ENCODE peak calls at places on chromosomes 11 and 22, in four cellular contexts. X, D, B and R are unnamed samples.

GRCh38 chr22:42347281-42347824 is 76.9 kb upstream of the TCF20 start:
- DNase-seq in X (no peak), D (no peak), B (no peak), R (no peak)

GRCh38 chr11:102914238-102915043 is 39.7 kb upstream of the MMP12 start:
- DNase-seq in X (peak; percentile 3), D (peak; percentile 34), B (peak; percentile 60), R (no peak)

GRCh38 chr11:131925829-131926228 is 555.4 kb downstream of the NTM start:
- DNase-seq in X (no peak), D (no peak), B (no peak), R (no peak)

GRCh38 chr22:45887202-45888131 is 89.5 kb downstream of the WNT7B start:
- DNase-seq in X (no peak), D (peak; percentile 6), B (no peak), R (no peak)

GRCh38 chr22:27230189-27230588 is 571.4 kb downstream of the MN1 start:
- DNase-seq in X (no peak), D (no peak), B (no peak), R (no peak)

GRCh38 chr11:46380340-46381045 is 976 bp upstream of the MDK start:
- DNase-seq in X (peak; percentile 86), D (peak; percentile 91), B (peak; percentile 58), R (no peak)

GRCh38 chr11:1506981-1507380 is 20.4 kb upstream of the MOB2 start:
- DNase-seq in X (no peak), D (no peak), B (no peak), R (no peak)

GRCh38 chr22:42817556-42817955 is 39.5 kb downstream of the ARFGAP3 start:
- DNase-seq in X (no peak), D (no peak), B (no peak), R (no peak)

GRCh38 chr11:1338201-1339065 is 29.0 kb upstream of the TOLLIP start:
- DNase-seq in X (no peak), D (no peak), B (no peak), R (no peak)

GRCh38 chr11:71251159-71251721 is 1.1 kb downstream of the SHANK2 start:
- DNase-seq in X (no peak), D (no peak), B (no peak), R (no peak)

GRCh38 chr11:79080506-79080905 is 360.3 kb downstream of the TENM4 start:
- DNase-seq in X (no peak), D (no peak), B (no peak), R (no peak)

GRCh38 chr11:77085652-77086051 is 17.0 kb upstream of the OMP start:
- DNase-seq in X (no peak), D (no peak), B (no peak), R (no peak)

GRCh38 chr11:70206226-70206785 is 3.2 kb downstream of the FADD start:
- DNase-seq in X (no peak), D (no peak), B (no peak), R (no peak)

GRCh38 chr11:58968251-58968711 is 29.0 kb downstream of the GLYATL1 start:
- DNase-seq in X (no peak), D (no peak), B (no peak), R (no peak)

GRCh38 chr11:129061466-129062194 is 119.0 kb upstream of the TP53AIP1 start:
- DNase-seq in X (peak; percentile 7), D (no peak), B (no peak), R (peak; percentile 22)

GRCh38 chr11:84526250-84526649 is 1100.9 kb downstream of the DLG2 start:
- DNase-seq in X (no peak), D (no peak), B (no peak), R (no peak)

GRCh38 chr11:126585388-126586302 is 230.2 kb downstream of the ST3GAL4 start:
- DNase-seq in X (peak; percentile 74), D (peak; percentile 53), B (peak; percentile 58), R (peak; percentile 68)

GRCh38 chr11:30458541-30458940 is 127.6 kb downstream of the MPPED2 start:
- DNase-seq in X (no peak), D (no peak), B (no peak), R (no peak)

GRCh38 chr11:46006418-46007070 is 84.1 kb downstream of the LARGE2 start:
- DNase-seq in X (peak; percentile 38), D (no peak), B (peak; percentile 73), R (peak; percentile 51)

GRCh38 chr22:30025187-30025586 is 55.1 kb upstream of the HORMAD2 start:
- DNase-seq in X (no peak), D (no peak), B (no peak), R (no peak)

GRCh38 chr11:119016216-119017009 is 1.7 kb downstream of the RPS25 start:
- DNase-seq in X (no peak), D (no peak), B (no peak), R (no peak)

GRCh38 chr11:108009497-108010360 is 1.0 kb downstream of the CUL5 start:
- DNase-seq in X (no peak), D (no peak), B (peak; percentile 45), R (no peak)

GRCh38 chr11:61695917-61696316 is 15.7 kb downstream of the DAGLA start:
- DNase-seq in X (peak; percentile 90), D (no peak), B (no peak), R (no peak)

GRCh38 chr11:123616505-123617198 is 37.8 kb downstream of the SCN3B start:
- DNase-seq in X (no peak), D (no peak), B (no peak), R (no peak)

GRCh38 chr11:67369801-67370284 is 3.6 kb downstream of the CLCF1 start:
- DNase-seq in X (no peak), D (no peak), B (no peak), R (no peak)

GRCh38 chr11:134559617-134559992 is 147.6 kb upstream of the B3GAT1 start:
- DNase-seq in X (no peak), D (no peak), B (peak; percentile 20), R (no peak)

GRCh38 chr11:121557348-121557747 is 104.6 kb upstream of the SORL1-AS1 start:
- DNase-seq in X (no peak), D (no peak), B (peak; percentile 42), R (no peak)

GRCh38 chr22:38788417-38788816 is 5.5 kb downstream of the DNAL4 start:
- DNase-seq in X (no peak), D (no peak), B (no peak), R (no peak)

GRCh38 chr11:35911616-35912165 is 32.2 kb upstream of the LDLRAD3 start:
- DNase-seq in X (no peak), D (no peak), B (no peak), R (no peak)

GRCh38 chr11:66996609-66997273 is 21.6 kb downstream of the C11orf86 start:
- DNase-seq in X (no peak), D (no peak), B (no peak), R (no peak)

GRCh38 chr11:5605849-5606248 is 9.4 kb downstream of the TRIM6 start:
- DNase-seq in X (peak; percentile 42), D (no peak), B (no peak), R (peak; percentile 57)

GRCh38 chr11:2247496-2247895 is 22.9 kb downstream of the ASCL2 start:
- DNase-seq in X (no peak), D (no peak), B (no peak), R (no peak)

GRCh38 chr11:9606799-9607510 is 33.5 kb downstream of the WEE1 start:
- DNase-seq in X (no peak), D (peak; percentile 53), B (no peak), R (no peak)

GRCh38 chr22:24512043-24512442 is 16.9 kb downstream of the UPB1 start:
- DNase-seq in X (no peak), D (no peak), B (peak; percentile 77), R (no peak)

GRCh38 chr11:12239396-12240298 is 129.3 kb downstream of the MICAL2 start:
- DNase-seq in X (no peak), D (no peak), B (peak; percentile 24), R (no peak)

GRCh38 chr22:39290724-39291161 is 28.7 kb downstream of the RPL3 start:
- DNase-seq in X (peak; percentile 69), D (no peak), B (no peak), R (no peak)